ENCODE peak calls at places on chromosomes 1 and 21, in seven cellular contexts. B is PC-3, L is tibial artery, I is astrocyte of the spinal cord, N is WTC11, U is neural progenitor cell, Y is lower lobe of right lung. H is an unnamed sample.

GRCh38 chr1:162159515-162159914 is 90.0 kb downstream of the NOS1AP start:
- DNase-seq in B (peak; percentile 83), L (no peak), I (no peak), N (no peak), U (no peak), Y (no peak), H (no peak)

GRCh38 chr1:210332719-210333398 is 4.2 kb downstream of the HHAT start:
- DNase-seq in B (peak; percentile 96), L (no peak), I (peak; percentile 53), N (no peak), U (no peak), Y (no peak), H (no peak)

GRCh38 chr1:110897685-110898084 is 24.7 kb downstream of the CD53 start:
- DNase-seq in B (no peak), L (no peak), I (no peak), N (no peak), U (no peak), Y (no peak), H (no peak)

GRCh38 chr1:55584521-55585401 is 369.6 kb upstream of the USP24 start:
- DNase-seq in B (peak; percentile 29), L (peak; percentile 53), I (peak; percentile 76), N (no peak), U (peak; percentile 53), Y (no peak), H (no peak)

GRCh38 chr21:17501107-17502006 is 11.5 kb upstream of the CXADR start:
- DNase-seq in B (peak; percentile 77), L (no peak), I (peak; percentile 28), N (no peak), U (no peak), Y (no peak), H (no peak)

GRCh38 chr1:212415107-212415841 is 588 bp upstream of the PACC1 start:
- DNase-seq in B (no peak), L (no peak), I (no peak), N (no peak), U (no peak), Y (no peak), H (no peak)

GRCh38 chr1:195495720-195496635 is 1112.3 kb downstream of the KCNT2 start:
- DNase-seq in B (no peak), L (no peak), I (no peak), N (peak; percentile 36), U (peak; percentile 6), Y (no peak), H (no peak)

GRCh38 chr1:233614743-233615521 is 1.0 kb downstream of the KCNK1 start:
- DNase-seq in B (peak; percentile 61), L (no peak), I (no peak), N (peak; percentile 33), U (peak; percentile 14), Y (no peak), H (no peak)

GRCh38 chr1:66439028-66439427 is 94.9 kb upstream of the SGIP1 start:
- DNase-seq in B (peak; percentile 36), L (no peak), I (peak; percentile 16), N (no peak), U (no peak), Y (no peak), H (no peak)

GRCh38 chr1:212638419-212639151 is 30.0 kb downstream of the ATF3 start:
- DNase-seq in B (no peak), L (no peak), I (no peak), N (no peak), U (no peak), Y (no peak), H (no peak)

GRCh38 chr1:154689063-154689462 is 81.1 kb upstream of the ADAR start:
- DNase-seq in B (no peak), L (no peak), I (no peak), N (no peak), U (no peak), Y (no peak), H (no peak)

GRCh38 chr1:22044690-22045420 is 7.7 kb upstream of the CDC42 start:
- DNase-seq in B (peak; percentile 88), L (no peak), I (peak; percentile 55), N (no peak), U (no peak), Y (no peak), H (no peak)

GRCh38 chr1:204443871-204444581 is 32.4 kb upstream of the PPP1R15B start:
- DNase-seq in B (peak; percentile 96), L (no peak), I (no peak), N (no peak), U (no peak), Y (no peak), H (no peak)

GRCh38 chr1:17120962-17121837 is 1.9 kb upstream of the PADI2 start:
- DNase-seq in B (no peak), L (no peak), I (peak; percentile 72), N (no peak), U (no peak), Y (no peak), H (no peak)

GRCh38 chr1:108200627-108201106 is 524 bp upstream of the SLC25A24 start:
- DNase-seq in B (peak; percentile 72), L (peak; percentile 47), I (peak; percentile 72), N (no peak), U (peak; percentile 35), Y (no peak), H (no peak)

GRCh38 chr1:36099681-36100341 is 11.1 kb downstream of the ADPRS start:
- DNase-seq in B (peak; percentile 85), L (peak; percentile 73), I (peak; percentile 76), N (peak; percentile 92), U (peak; percentile 90), Y (peak; percentile 85), H (no peak)

GRCh38 chr1:83673287-83673686 is 325.6 kb downstream of the TTLL7 start:
- DNase-seq in B (no peak), L (no peak), I (no peak), N (no peak), U (no peak), Y (no peak), H (no peak)

GRCh38 chr1:183318433-183318832 is 99.7 kb downstream of the NMNAT2 start:
- DNase-seq in B (peak; percentile 60), L (peak; percentile 88), I (peak; percentile 69), N (peak; percentile 45), U (peak; percentile 61), Y (peak; percentile 73), H (no peak)

GRCh38 chr1:65083263-65083896 is 64.6 kb upstream of the AK4 start:
- DNase-seq in B (no peak), L (no peak), I (no peak), N (no peak), U (no peak), Y (no peak), H (no peak)

GRCh38 chr1:225447649-225448048 is 19.8 kb upstream of the LBR start:
- DNase-seq in B (no peak), L (peak; percentile 59), I (peak; percentile 53), N (no peak), U (no peak), Y (no peak), H (peak; percentile 43)

GRCh38 chr1:202037706-202038296 is 27.4 kb downstream of the ELF3 start:
- DNase-seq in B (no peak), L (no peak), I (no peak), N (no peak), U (no peak), Y (no peak), H (no peak)

GRCh38 chr1:1665815-1666251 is 7.0 kb upstream of the CDK11B start:
- DNase-seq in B (no peak), L (no peak), I (no peak), N (peak; percentile 72), U (peak; percentile 60), Y (peak; percentile 55), H (peak; percentile 87)
- TF ChIP-seq CTCF in B (peak; percentile 78), L (no peak), I (peak; percentile 60), N (peak; percentile 48), U (peak; percentile 65), Y (peak; percentile 46), H (peak; percentile 74)

GRCh38 chr1:30052178-30052577 is 671.2 kb downstream of the MATN1 start:
- DNase-seq in B (no peak), L (no peak), I (no peak), N (no peak), U (no peak), Y (no peak), H (no peak)
- TF ChIP-seq CTCF in B (peak; percentile 27), L (no peak), I (no peak), N (no peak), U (no peak), Y (no peak), H (peak; percentile 47)

GRCh38 chr1:114959423-114959822 is 70.2 kb upstream of the TSHB start:
- DNase-seq in B (no peak), L (no peak), I (no peak), N (no peak), U (no peak), Y (no peak), H (no peak)

DNA sequence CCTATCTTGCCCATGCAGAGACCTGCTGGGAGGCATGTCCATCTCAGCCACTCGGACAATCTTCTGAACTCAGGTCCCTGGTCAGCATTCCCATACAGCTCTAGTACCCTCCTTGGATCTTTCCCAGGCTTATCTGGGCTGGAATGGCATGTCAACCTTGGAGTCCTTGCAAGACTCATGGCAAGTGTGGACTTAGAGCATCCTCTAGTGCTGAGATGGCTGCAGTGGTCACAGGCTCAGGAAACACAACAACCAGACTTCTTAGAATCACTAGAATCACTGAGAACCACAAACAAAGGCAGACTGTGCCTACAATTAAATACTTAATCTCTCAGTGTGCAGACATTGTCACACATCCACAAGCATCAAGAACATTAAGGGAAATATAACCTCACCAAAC is 73.1 kb upstream of the TSHB start:
- DNase-seq in B (peak; percentile 12), L (no peak), I (peak; percentile 4), N (peak; percentile 42), U (peak; percentile 65), Y (no peak), H (no peak)
- TF ChIP-seq CTCF in B (peak; percentile 41), L (no peak), I (no peak), N (peak; percentile 36), U (peak; percentile 67), Y (no peak), H (peak; percentile 40)

DNA sequence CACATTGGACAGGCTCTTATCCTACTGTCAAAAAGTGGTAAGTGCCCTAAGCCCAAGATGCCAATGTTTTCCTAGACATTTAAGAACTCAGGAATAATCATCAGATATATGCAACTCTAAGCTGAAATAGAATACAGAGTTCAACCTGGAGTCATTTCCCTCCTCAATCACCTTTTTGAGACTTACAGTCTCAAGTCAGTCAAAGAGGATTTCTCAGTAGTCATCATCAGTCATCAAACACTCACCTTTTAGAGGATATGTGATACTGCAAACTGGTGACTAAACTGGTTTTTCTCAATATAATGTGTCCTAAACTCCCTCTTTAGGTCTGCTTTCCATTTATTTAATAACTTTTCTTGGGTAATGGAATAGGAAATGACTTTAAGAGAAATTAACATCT is 145.3 kb upstream of the ADAMTS5 start:
- DNase-seq in B (peak; percentile 72), L (no peak), I (no peak), N (no peak), U (no peak), Y (no peak), H (no peak)
- TF ChIP-seq CTCF in B (no peak), L (no peak), I (no peak), N (no peak), U (no peak), Y (no peak), H (no peak)

DNA sequence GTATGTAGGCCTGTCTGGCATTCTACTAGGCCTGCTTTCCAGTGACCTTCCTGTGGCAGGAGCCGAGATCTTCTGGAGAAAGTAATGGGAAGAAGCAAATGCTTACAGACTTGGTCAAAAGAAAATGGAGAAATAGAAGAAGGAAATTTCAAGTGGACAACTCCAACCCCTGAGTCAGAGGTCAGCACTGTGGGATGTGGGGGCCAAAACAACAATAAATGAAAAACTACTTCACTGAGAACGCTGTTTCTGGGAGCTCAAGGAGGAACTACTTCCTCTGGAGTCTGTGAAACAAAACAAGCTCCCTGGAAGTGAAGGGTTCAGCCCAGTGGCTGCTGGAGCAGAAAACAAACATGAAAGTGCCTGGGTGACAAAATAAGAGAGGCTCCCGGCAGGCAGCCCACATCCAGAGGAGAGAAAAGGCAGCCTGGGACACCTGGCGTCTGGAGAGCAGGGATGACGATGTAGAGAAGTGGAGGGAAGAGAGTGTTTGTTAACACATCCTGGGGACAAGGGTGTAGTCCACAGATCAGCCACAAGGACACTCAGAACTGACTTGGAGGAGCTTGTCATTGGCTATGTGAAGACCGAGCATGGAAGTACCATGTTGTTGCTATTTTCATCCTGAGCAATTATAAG is 355.2 kb downstream of the SMYD3 start:
- DNase-seq in B (no peak), L (no peak), I (peak; percentile 18), N (no peak), U (peak; percentile 37), Y (no peak), H (no peak)
- TF ChIP-seq CTCF in B (no peak), L (no peak), I (no peak), N (no peak), U (no peak), Y (no peak), H (no peak)